ENCODE peak calls at places on chromosomes 6 and 20, in four cellular contexts. One of them, this sample, is unnamed.

GRCh38 chr6:404685-405423 is 13.3 kb downstream of the IRF4 start:
- DNase-seq in K562: no peak
- DNase-seq in WTC11: no peak
- DNase-seq in SK-N-SH: no peak
- DNase-seq in this sample: no peak

GRCh38 chr6:106520711-106521367 is 108.5 kb downstream of the RTN4IP1 start:
- DNase-seq in SK-N-SH: no peak
- DNase-seq in K562: peak
- DNase-seq in WTC11: no peak
- DNase-seq in this sample: no peak

GRCh38 chr6:149783551-149783950 is 34.0 kb downstream of the PCMT1 start:
- DNase-seq in SK-N-SH: no peak
- DNase-seq in K562: no peak
- DNase-seq in WTC11: no peak
- DNase-seq in this sample: no peak

GRCh38 chr6:142443102-142443501 is 141.3 kb downstream of the ADGRG6 start:
- DNase-seq in SK-N-SH: no peak
- DNase-seq in K562: no peak
- DNase-seq in WTC11: no peak
- DNase-seq in this sample: no peak

GRCh38 chr6:41664271-41664670 is 26.0 kb downstream of the MDFI start:
- DNase-seq in SK-N-SH: no peak
- DNase-seq in K562: no peak
- DNase-seq in WTC11: no peak
- DNase-seq in this sample: no peak

GRCh38 chr6:70753870-70754269 is 86.2 kb downstream of the SMAP1 start:
- DNase-seq in K562: no peak
- DNase-seq in SK-N-SH: no peak
- DNase-seq in WTC11: no peak
- DNase-seq in this sample: no peak

GRCh38 chr20:32585519-32586127 is 490 bp upstream of the NOL4L start:
- DNase-seq in K562: no peak
- DNase-seq in WTC11: peak
- DNase-seq in SK-N-SH: no peak
- DNase-seq in this sample: peak

GRCh38 chr20:33010133-33010504 is 2.6 kb downstream of the BPIFB2 start:
- DNase-seq in K562: no peak
- DNase-seq in SK-N-SH: no peak
- DNase-seq in WTC11: no peak
- DNase-seq in this sample: no peak

GRCh38 chr6:39065561-39065960 is 17.0 kb downstream of the GLP1R start:
- DNase-seq in K562: no peak
- DNase-seq in WTC11: no peak
- DNase-seq in SK-N-SH: no peak
- DNase-seq in this sample: no peak

GRCh38 chr20:59400666-59401065 is 100.3 kb downstream of the EDN3 start:
- DNase-seq in WTC11: no peak
- DNase-seq in SK-N-SH: no peak
- DNase-seq in K562: no peak
- DNase-seq in this sample: no peak

GRCh38 chr6:145137425-145137824 is 597.9 kb downstream of the EPM2A start:
- DNase-seq in K562: no peak
- DNase-seq in SK-N-SH: no peak
- DNase-seq in WTC11: no peak
- DNase-seq in this sample: no peak

DNA sequence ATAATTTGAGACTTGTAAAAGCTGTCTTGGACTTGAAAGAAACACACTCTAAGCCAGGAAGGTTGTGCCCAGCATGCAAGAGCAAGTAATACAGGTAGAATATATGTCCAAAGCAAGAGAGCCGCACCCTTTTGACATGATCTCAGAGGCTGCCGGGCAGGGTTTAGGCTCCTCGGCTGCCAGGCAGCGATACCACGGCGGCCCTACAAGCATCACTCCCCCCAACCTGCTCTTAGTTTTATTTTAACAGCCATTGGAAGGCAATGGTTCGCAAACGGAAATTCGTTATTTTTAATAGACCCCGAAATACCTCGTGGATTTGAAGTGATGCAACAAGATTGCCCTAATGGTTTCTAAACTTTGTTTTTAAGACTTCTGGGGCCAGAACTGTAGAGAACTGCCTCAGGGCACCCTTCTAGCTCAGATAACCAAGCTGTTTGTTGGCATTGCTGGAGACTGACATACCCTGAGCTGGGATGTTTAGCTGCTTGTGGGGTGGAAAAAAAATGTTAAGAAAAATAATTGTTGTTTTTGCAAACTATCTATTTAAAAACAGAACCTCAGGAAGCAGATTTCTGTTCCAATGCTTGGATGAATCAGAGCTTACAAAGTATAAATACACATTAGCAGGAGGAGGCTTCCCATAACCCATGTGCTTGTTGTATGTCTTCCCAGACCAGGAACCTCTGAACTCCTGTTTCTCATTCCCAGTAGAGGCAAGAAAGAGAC is 39.0 kb downstream of the JAG1 start:
- DNase-seq in K562: no peak
- DNase-seq in SK-N-SH: no peak
- DNase-seq in WTC11: no peak
- DNase-seq in this sample: no peak
- TF ChIP-seq TEAD4 in K562: no peak
- TF ChIP-seq TEAD4 in SK-N-SH: no peak
- TF ChIP-seq TEAD4 in WTC11: no peak
- TF ChIP-seq TEAD4 in this sample: no peak

DNA sequence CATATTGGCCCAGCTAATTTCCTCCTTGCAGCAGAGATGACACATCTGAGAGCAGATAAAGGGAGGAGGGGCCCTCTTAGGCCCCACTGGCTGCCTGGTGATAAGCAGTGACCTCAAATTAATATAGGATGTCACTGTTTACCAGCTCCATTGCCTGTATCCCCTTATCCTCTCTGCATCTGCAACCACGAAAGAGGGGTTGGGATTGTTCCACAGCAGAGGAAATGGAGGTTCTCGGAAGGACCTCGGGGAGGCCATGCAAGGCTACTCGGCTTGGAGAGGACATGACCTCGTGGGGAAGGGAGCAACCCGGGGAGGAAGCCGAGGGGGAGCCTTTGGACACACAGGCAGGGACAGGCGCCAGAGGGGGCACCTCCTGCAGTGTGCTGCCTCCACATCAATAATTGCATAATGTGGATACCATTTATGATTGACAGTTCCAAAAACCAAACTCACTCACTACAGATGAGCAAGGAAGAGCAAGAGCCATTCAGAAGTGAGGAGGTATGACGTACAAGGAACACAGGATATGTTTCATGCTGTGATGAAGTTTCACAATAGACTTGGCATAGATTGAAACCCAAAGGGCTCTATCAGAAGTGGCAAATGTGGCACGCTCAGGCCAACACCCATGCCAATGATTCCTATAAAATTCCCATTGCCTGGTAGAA is 177.2 kb upstream of the RNF24 start:
- DNase-seq in SK-N-SH: no peak
- DNase-seq in WTC11: no peak
- DNase-seq in K562: peak
- DNase-seq in this sample: no peak
- TF ChIP-seq USF2 in SK-N-SH: no peak
- TF ChIP-seq USF2 in WTC11: no peak
- TF ChIP-seq USF2 in K562: no peak
- TF ChIP-seq USF2 in this sample: no peak

GRCh38 chr6:113461153-113461897 is 395.8 kb upstream of the MARCKS start:
- DNase-seq in K562: no peak
- DNase-seq in WTC11: no peak
- DNase-seq in SK-N-SH: no peak
- DNase-seq in this sample: no peak

GRCh38 chr6:113466526-113466925 is 390.6 kb upstream of the MARCKS start:
- DNase-seq in SK-N-SH: no peak
- DNase-seq in K562: no peak
- DNase-seq in WTC11: no peak
- DNase-seq in this sample: no peak

GRCh38 chr6:113464536-113464935 is 392.6 kb upstream of the MARCKS start:
- DNase-seq in WTC11: no peak
- DNase-seq in SK-N-SH: no peak
- DNase-seq in K562: no peak
- DNase-seq in this sample: no peak

GRCh38 chr6:113464959-113465358 is 392.2 kb upstream of the MARCKS start:
- DNase-seq in WTC11: no peak
- DNase-seq in SK-N-SH: no peak
- DNase-seq in K562: no peak
- DNase-seq in this sample: no peak
- TF ChIP-seq TEAD4 in WTC11: no peak
- TF ChIP-seq TEAD4 in SK-N-SH: no peak
- TF ChIP-seq TEAD4 in K562: no peak
- TF ChIP-seq TEAD4 in this sample: no peak

GRCh38 chr20:11378252-11378651 is 539.4 kb upstream of the BTBD3 start:
- DNase-seq in K562: no peak
- DNase-seq in SK-N-SH: no peak
- DNase-seq in WTC11: no peak
- DNase-seq in this sample: no peak
- TF ChIP-seq USF2 in K562: no peak
- TF ChIP-seq USF2 in SK-N-SH: no peak
- TF ChIP-seq USF2 in WTC11: no peak
- TF ChIP-seq USF2 in this sample: no peak

GRCh38 chr20:63139856-63140255 is 76.1 kb downstream of the YTHDF1 start:
- DNase-seq in WTC11: no peak
- DNase-seq in SK-N-SH: no peak
- DNase-seq in K562: no peak
- DNase-seq in this sample: no peak

GRCh38 chr20:63138855-63139341 is 77.0 kb downstream of the YTHDF1 start:
- DNase-seq in K562: no peak
- DNase-seq in SK-N-SH: no peak
- DNase-seq in WTC11: no peak
- DNase-seq in this sample: no peak

GRCh38 chr20:63139369-63139768 is 76.6 kb downstream of the YTHDF1 start:
- DNase-seq in WTC11: no peak
- DNase-seq in K562: no peak
- DNase-seq in SK-N-SH: no peak
- DNase-seq in this sample: no peak

GRCh38 chr20:63141531-63141930 is 74.4 kb downstream of the YTHDF1 start:
- DNase-seq in K562: no peak
- DNase-seq in WTC11: no peak
- DNase-seq in SK-N-SH: no peak
- DNase-seq in this sample: no peak

DNA sequence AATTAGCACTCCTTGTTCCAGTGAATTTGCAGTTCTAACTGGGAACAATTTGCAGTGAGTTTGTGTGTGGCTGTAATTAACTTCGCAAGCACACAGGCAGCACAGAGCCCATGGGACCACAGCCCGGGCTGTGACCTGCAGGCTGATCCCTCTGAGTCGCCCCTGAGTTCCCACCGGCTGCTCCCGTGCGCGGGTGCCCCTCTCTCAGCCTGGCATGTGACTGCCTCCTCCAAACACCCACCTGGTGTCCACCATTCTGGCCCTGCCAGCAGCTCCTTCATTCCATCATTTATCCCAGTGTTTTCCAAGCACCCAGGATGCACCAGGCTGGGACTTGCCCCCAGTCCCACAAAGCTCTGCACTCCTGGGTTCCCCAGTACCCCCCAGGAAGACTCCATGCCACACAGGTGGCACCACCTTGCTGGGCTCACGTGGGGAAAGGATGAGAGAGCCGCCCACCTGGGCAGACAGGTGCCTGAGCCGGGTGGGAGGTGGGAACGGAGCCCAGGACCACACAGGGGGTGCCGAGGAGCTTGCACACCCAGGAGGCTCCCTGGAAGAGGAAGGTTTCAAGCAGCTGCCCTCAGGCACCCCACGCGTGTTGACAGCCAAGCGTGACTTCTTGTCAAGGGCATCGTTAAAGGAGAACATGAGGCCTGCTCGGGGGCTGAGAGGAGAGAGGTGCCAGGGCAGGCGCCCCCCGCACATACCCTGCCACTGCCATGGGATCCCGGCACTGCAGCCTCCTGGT is 75.1 kb downstream of the YTHDF1 start:
- DNase-seq in WTC11: no peak
- DNase-seq in K562: no peak
- DNase-seq in SK-N-SH: no peak
- DNase-seq in this sample: no peak
- TF ChIP-seq TEAD4 in WTC11: no peak
- TF ChIP-seq TEAD4 in K562: no peak
- TF ChIP-seq TEAD4 in SK-N-SH: no peak
- TF ChIP-seq TEAD4 in this sample: no peak

GRCh38 chr20:34629904-34630303 is 47.0 kb downstream of the PIGU start:
- DNase-seq in WTC11: no peak
- DNase-seq in K562: no peak
- DNase-seq in SK-N-SH: no peak
- DNase-seq in this sample: no peak
- TF ChIP-seq USF2 in WTC11: no peak
- TF ChIP-seq USF2 in K562: no peak
- TF ChIP-seq USF2 in SK-N-SH: no peak
- TF ChIP-seq USF2 in this sample: no peak